ENCODE peak calls at places on chromosomes 7 and 10, in four cellular contexts. K is A549, I is heart right ventricle, F is neuronal stem cell. B is an unnamed sample.
A peak's percentile ranks its signal among the peaks of the same experiment; 100 is the strongest.

GRCh38 chr7:1567082-1567771 is 2.6 kb downstream of the PSMG3 start:
- DNase-seq in K (no peak), I (no peak), F (no peak), B (no peak)

GRCh38 chr10:34467364-34467763 is 347.7 kb downstream of the PARD3 start:
- DNase-seq in K (no peak), I (no peak), F (no peak), B (no peak)

GRCh38 chr7:44373418-44373740 is 48.0 kb upstream of the CAMK2B start:
- DNase-seq in K (no peak), I (no peak), F (no peak), B (no peak)

GRCh38 chr10:12543589-12543988 is 194.2 kb downstream of the CAMK1D start:
- DNase-seq in K (no peak), I (no peak), F (no peak), B (no peak)

GRCh38 chr10:73857446-73857845 is 16.9 kb downstream of the CAMK2G start:
- DNase-seq in K (no peak), I (no peak), F (no peak), B (no peak)

GRCh38 chr10:22340362-22341189 is 4.7 kb upstream of the SPAG6 start:
- DNase-seq in K (peak; percentile 76), I (peak; percentile 72), F (peak; percentile 77), B (peak; percentile 41)

GRCh38 chr10:99279626-99280111 is 44.0 kb upstream of the HPSE2 start:
- DNase-seq in K (peak; percentile 7), I (no peak), F (no peak), B (no peak)

GRCh38 chr7:1300636-1301035 is 68.0 kb downstream of the UNCX start:
- DNase-seq in K (no peak), I (no peak), F (no peak), B (no peak)

GRCh38 chr7:12297709-12298108 is 86.6 kb downstream of the TMEM106B start:
- DNase-seq in K (no peak), I (no peak), F (no peak), B (no peak)

GRCh38 chr10:28445511-28445910 is 87.4 kb upstream of the WAC start:
- DNase-seq in K (no peak), I (no peak), F (no peak), B (no peak)

GRCh38 chr10:126438407-126438783 is 50.1 kb upstream of the ADAM12 start:
- DNase-seq in K (no peak), I (no peak), F (no peak), B (no peak)

GRCh38 chr7:117937726-117938483 is 64.7 kb upstream of the CTTNBP2 start:
- DNase-seq in K (no peak), I (no peak), F (no peak), B (no peak)

GRCh38 chr7:18064242-18064838 is 36.7 kb upstream of the PRPS1L1 start:
- DNase-seq in K (no peak), I (no peak), F (peak; percentile 14), B (no peak)

GRCh38 chr7:107381453-107381852 is 88.4 kb upstream of the GPR22 start:
- DNase-seq in K (no peak), I (no peak), F (no peak), B (no peak)

GRCh38 chr7:282621-283020 is 7.3 kb upstream of the FOXL3 start:
- DNase-seq in K (no peak), I (no peak), F (no peak), B (no peak)

GRCh38 chr7:16465469-16466086 is at the start of gene SOSTDC1:
- DNase-seq in K (no peak), I (no peak), F (peak; percentile 31), B (no peak)

GRCh38 chr10:101563497-101564040 is 24.5 kb downstream of the POLL start:
- DNase-seq in K (no peak), I (no peak), F (no peak), B (no peak)

GRCh38 chr10:79044036-79044664 is 24.6 kb upstream of the ZMIZ1 start:
- DNase-seq in K (no peak), I (no peak), F (no peak), B (no peak)

GRCh38 chr10:3689871-3690510 is 95.0 kb downstream of the KLF6 start:
- DNase-seq in K (no peak), I (no peak), F (no peak), B (no peak)

GRCh38 chr10:49112851-49113250 is 2.5 kb downstream of the VSTM4 start:
- DNase-seq in K (no peak), I (no peak), F (no peak), B (no peak)

GRCh38 chr10:49110684-49111319 is 4.5 kb downstream of the VSTM4 start:
- DNase-seq in K (no peak), I (no peak), F (no peak), B (no peak)

GRCh38 chr10:49109669-49110335 is 5.5 kb downstream of the VSTM4 start:
- DNase-seq in K (no peak), I (peak; percentile 81), F (no peak), B (no peak)

GRCh38 chr10:49112098-49112497 is 3.2 kb downstream of the VSTM4 start:
- DNase-seq in K (no peak), I (no peak), F (no peak), B (no peak)

GRCh38 chr10:49111320-49111698 is 4.0 kb downstream of the VSTM4 start:
- DNase-seq in K (no peak), I (no peak), F (no peak), B (no peak)
- H3K4me1 ChIP-seq in K (no peaks in the 10 kb centered on the region), I (peaks cover 11% of the 10 kb centered on the region), F (peaks cover 1% of the 10 kb centered on the region), B (no peaks in the 10 kb centered on the region)

GRCh38 chr7:6576024-6576866 is 1.0 kb upstream of the ZDHHC4 start:
- DNase-seq in K (no peak), I (no peak), F (no peak), B (no peak)
- H3K4me3 ChIP-seq in K (peak overlapping the region; percentile 77), I (peak overlapping the region; percentile 76), F (no peak overlapping the region), B (no peak overlapping the region)

DNA sequence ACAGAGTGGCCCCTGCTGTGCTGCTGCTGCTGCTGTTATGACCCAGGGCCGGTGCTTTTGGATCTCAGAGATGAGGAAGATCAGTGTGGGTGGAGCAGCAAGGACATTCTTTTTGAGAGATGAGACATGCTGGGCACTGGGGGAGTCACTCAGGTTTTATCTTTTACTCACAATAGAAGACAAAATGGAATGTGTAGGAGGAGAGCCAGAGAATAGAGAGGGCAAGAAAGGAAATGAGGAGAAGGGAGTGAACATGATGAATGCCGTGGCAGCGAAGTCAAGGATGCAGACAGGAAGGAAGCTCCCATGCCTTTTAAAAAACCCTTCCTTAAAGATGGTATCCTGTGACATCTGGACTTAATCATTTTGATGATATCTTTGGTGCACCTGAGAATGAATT is 611.4 kb upstream of the DPP6 start:
- DNase-seq in K (no peak), I (no peak), F (no peak), B (no peak)
- H3K9me3 ChIP-seq in K (no peaks in the 10 kb centered on the region), I (no peaks in the 10 kb centered on the region), F (no peaks in the 10 kb centered on the region), B (no peaks in the 10 kb centered on the region)

GRCh38 chr10:74883428-74883827 is 57.0 kb downstream of the KAT6B start:
- DNase-seq in K (no peak), I (no peak), F (no peak), B (no peak)

GRCh38 chr10:74882831-74883230 is 56.4 kb downstream of the KAT6B start:
- DNase-seq in K (no peak), I (no peak), F (no peak), B (no peak)

GRCh38 chr10:74882427-74882826 is 56.0 kb downstream of the KAT6B start:
- DNase-seq in K (no peak), I (no peak), F (no peak), B (no peak)

GRCh38 chr10:74880041-74880440 is 53.6 kb downstream of the KAT6B start:
- DNase-seq in K (no peak), I (no peak), F (no peak), B (no peak)

DNA sequence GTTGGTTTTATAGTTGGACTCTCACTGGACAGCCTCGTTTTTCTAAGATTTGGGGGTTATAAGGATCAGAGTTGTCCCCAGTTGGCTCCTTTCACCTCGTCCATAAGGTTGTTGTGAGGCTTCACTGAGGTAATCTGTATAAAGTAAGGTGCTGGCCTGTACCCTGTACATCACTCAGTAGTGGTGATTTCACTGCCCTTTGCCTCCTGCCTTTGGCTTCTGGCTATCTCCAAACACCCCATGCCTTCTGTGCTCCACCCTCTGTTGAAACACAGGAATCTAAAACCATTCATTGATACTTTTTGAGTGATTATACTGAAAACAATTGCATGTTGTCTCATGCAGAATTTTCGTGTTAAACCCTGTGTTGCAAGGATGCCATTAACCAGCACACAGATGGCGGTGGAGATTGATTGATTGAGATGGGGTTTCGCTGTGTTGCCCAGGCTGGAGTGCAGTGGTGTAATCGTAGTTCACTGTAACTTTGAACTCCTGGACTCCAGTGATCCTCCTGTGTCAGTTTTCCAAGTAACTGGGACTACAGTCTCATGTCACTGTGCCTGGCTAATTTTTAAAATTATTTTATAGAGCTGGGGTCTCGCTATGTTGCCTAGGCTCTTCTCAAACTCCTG is 55.0 kb downstream of the KAT6B start:
- DNase-seq in K (no peak), I (no peak), F (no peak), B (no peak)
- H3K4me1 ChIP-seq in K (peaks cover 6% of the 10 kb centered on the region), I (no peaks in the 10 kb centered on the region), F (no peaks in the 10 kb centered on the region), B (no peaks in the 10 kb centered on the region)

GRCh38 chr10:72248477-72249151 is 25.1 kb upstream of the DDIT4 start:
- DNase-seq in K (no peak), I (peak; percentile 81), F (no peak), B (peak; percentile 83)
- H3K4me3 ChIP-seq in K (peak overlapping the region; percentile 9), I (no peak overlapping the region), F (no peak overlapping the region), B (peak overlapping the region; percentile 59)

DNA sequence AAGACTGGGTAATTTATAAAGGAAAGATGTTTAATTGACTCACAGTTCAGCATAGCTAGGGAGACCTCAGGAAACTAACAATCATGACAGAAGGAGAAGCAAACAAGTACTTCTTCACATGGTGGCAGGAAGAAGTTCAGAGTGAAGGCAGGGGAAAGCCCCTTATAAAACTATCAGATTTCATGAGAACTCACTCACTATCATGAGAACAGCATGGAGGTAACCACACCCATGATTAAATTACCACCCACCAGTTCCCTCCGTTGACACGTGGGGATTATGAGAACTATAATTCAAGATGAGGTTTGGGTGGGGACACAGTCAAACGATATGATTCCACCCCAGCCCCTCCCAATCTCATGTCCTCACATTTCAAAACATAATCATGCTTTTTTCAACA is 124.2 kb upstream of the PCGF5 start:
- DNase-seq in K (no peak), I (no peak), F (no peak), B (no peak)
- H3K9me3 ChIP-seq in K (peaks cover 32% of the 10 kb centered on the region), I (no peaks in the 10 kb centered on the region), F (peaks cover 52% of the 10 kb centered on the region), B (peaks cover 6% of the 10 kb centered on the region)

DNA sequence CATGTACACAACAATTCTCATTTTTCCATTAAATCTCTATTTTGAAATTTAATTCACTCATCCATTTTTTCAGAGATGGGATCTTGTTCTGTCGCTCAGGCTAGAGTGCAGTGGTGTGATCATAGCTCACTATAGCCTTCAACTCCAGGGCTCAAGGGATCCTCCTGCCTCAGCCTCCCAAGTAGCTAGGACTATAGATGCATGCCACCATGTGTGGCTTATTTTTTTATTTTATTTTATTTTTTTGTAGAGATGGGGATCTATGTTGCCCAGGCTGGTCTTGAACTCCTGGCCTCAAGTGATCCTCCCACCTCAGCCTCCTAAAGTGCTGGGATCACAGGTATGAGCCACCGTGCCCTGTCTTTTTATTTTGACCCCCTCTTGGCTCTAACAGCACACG is 203.8 kb upstream of the KLF14 start:
- DNase-seq in K (no peak), I (no peak), F (no peak), B (no peak)
- H3K4me1 ChIP-seq in K (peaks cover 68% of the 10 kb centered on the region), I (peaks cover 11% of the 10 kb centered on the region), F (peaks cover 12% of the 10 kb centered on the region), B (peaks cover 50% of the 10 kb centered on the region)

DNA sequence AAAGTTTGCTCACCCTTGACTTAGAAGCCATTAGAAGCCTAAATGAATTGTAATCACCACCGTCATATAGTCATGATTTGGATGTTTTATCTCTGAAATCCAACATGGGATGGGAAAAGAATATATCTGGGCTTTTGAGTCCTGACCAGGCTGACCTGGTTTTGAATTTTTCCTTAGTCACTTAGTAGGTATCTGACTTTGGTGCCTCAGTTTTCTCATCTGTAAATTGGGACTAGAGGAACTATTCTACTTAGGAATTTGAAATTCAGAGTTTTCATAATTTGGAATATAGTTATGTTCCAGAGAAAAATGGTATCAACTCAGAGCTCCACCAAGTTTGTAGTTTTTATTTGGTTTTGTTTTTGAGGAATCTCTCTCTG is 40.9 kb downstream of the SHOC2 start:
- DNase-seq in K (no peak), I (no peak), F (no peak), B (no peak)
- H3K4me3 ChIP-seq in K (no peak overlapping the region), I (no peak overlapping the region), F (no peak overlapping the region), B (no peak overlapping the region)

B was measured in naive thymus-derived CD4-positive, alpha-beta T cell.